ENCODE peak calls at places on chromosome 18, in seven cellular contexts. P is GM12878, B is SK-N-SH, F is Panc1, R is HCT116, T is H1, E is HepG2. C is an unnamed sample.

GRCh38 chr18:27712066-27712465 is 464.9 kb downstream of the CDH2 start:
- DNase-seq in P (no peak), B (no peak), F (no peak), R (no peak), T (no peak), E (no peak), C (no peak)

GRCh38 chr18:63378919-63379638 is 12.1 kb upstream of the KDSR start:
- DNase-seq in P (no peak), B (no peak), F (no peak), R (no peak), T (no peak), E (no peak), C (no peak)

GRCh38 chr18:24544141-24544498 is 83.7 kb downstream of the HRH4 start:
- DNase-seq in P (no peak), B (peak), F (no peak), R (peak), T (no peak), E (peak), C (peak)

GRCh38 chr18:56373601-56374000 is 264.8 kb downstream of the TXNL1 start:
- DNase-seq in P (no peak), B (no peak), F (no peak), R (no peak), T (no peak), E (no peak), C (no peak)

GRCh38 chr18:40006553-40007073 is 1948.4 kb upstream of the PIK3C3 start:
- DNase-seq in P (no peak), B (no peak), F (no peak), R (no peak), T (no peak), E (no peak), C (no peak)

GRCh38 chr18:12253517-12254136 is 534 bp upstream of the CIDEA start:
- DNase-seq in P (no peak), B (no peak), F (no peak), R (no peak), T (peak), E (no peak), C (no peak)

GRCh38 chr18:24075731-24076130 is 61.2 kb downstream of the TTC39C start:
- DNase-seq in P (no peak), B (no peak), F (no peak), R (peak), T (no peak), E (no peak), C (no peak)

GRCh38 chr18:34661464-34662087 is 48.5 kb upstream of the DTNA start:
- DNase-seq in P (no peak), B (peak), F (peak), R (peak), T (no peak), E (peak), C (peak)

GRCh38 chr18:46320297-46320696 is 216.1 kb downstream of the HAUS1 start:
- DNase-seq in P (no peak), B (no peak), F (no peak), R (no peak), T (no peak), E (no peak), C (peak)

GRCh38 chr18:60935046-60935445 is 398.2 kb upstream of the CDH20 start:
- DNase-seq in P (no peak), B (no peak), F (no peak), R (no peak), T (no peak), E (no peak), C (no peak)

GRCh38 chr18:31162825-31163435 is at the start of gene DSC1:
- DNase-seq in P (no peak), B (no peak), F (no peak), R (no peak), T (no peak), E (no peak), C (no peak)

GRCh38 chr18:13026583-13027270 is 35.6 kb downstream of the CEP192 start:
- DNase-seq in P (no peak), B (no peak), F (no peak), R (no peak), T (no peak), E (no peak), C (no peak)

GRCh38 chr18:73431620-73432019 is 563.8 kb upstream of the NETO1 start:
- DNase-seq in P (no peak), B (no peak), F (no peak), R (no peak), T (no peak), E (no peak), C (no peak)

GRCh38 chr18:29321561-29321960 is 1144.6 kb upstream of the CDH2 start:
- DNase-seq in P (no peak), B (no peak), F (no peak), R (no peak), T (no peak), E (no peak), C (no peak)

GRCh38 chr18:56593906-56594305 is 44.5 kb downstream of the TXNL1 start:
- DNase-seq in P (no peak), B (no peak), F (no peak), R (no peak), T (no peak), E (no peak), C (no peak)

GRCh38 chr18:24553886-24554285 is 93.4 kb downstream of the HRH4 start:
- DNase-seq in P (no peak), B (peak), F (no peak), R (no peak), T (no peak), E (no peak), C (no peak)

GRCh38 chr18:3966985-3967856 is 487.9 kb downstream of the DLGAP1 start:
- DNase-seq in P (no peak), B (no peak), F (no peak), R (no peak), T (no peak), E (no peak), C (no peak)

GRCh38 chr18:46322411-46322891 is 218.3 kb downstream of the HAUS1 start:
- DNase-seq in P (no peak), B (no peak), F (no peak), R (no peak), T (no peak), E (no peak), C (no peak)

GRCh38 chr18:24656044-24656443 is 195.6 kb downstream of the HRH4 start:
- DNase-seq in P (no peak), B (no peak), F (no peak), R (no peak), T (no peak), E (no peak), C (no peak)

GRCh38 chr18:22466608-22467390 is 49.1 kb upstream of the CTAGE1 start:
- DNase-seq in P (no peak), B (no peak), F (peak), R (peak), T (no peak), E (peak), C (no peak)

GRCh38 chr18:32372381-32373061 is 98.2 kb downstream of the GAREM1 start:
- DNase-seq in P (no peak), B (no peak), F (no peak), R (peak), T (no peak), E (peak), C (no peak)

GRCh38 chr18:63590966-63591695 is 4.0 kb downstream of the SERPINB13 start:
- DNase-seq in P (no peak), B (no peak), F (no peak), R (no peak), T (no peak), E (no peak), C (no peak)

DNA sequence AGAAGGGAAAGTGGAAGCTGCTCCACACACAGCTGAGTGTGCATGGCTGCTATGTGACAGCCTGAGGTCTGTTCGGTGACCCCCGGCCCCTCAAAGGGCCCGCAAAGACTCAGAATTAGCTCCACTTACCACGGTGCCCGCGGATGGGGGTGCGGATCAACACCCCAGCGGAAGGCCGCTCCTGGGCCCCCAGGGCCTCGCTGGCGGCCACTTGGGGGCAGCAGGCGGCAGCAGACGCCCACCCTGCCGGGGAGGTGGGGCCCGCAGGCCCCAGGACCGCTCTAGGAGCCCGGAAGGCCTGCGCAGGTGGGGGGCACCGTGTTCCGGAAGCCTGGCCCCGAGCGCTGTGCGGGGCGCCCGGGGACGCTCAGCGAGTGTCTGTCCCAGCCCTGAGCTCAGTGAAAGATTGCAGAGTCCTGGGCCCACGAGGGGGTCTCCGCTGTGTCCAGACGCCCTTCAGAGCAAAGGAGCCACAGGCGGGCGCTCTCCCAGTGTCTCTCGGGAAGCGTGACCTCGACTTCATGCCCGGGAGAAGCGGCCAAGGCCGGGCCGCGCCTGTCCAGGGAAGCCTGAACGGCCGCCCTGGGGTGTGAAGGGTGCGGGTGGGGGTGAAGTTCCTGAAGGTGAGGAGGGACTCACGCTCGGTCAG is 118.6 kb downstream of the VAPA start:
- DNase-seq in P (no peak), B (peak), F (no peak), R (no peak), T (peak), E (no peak), C (no peak)
- H3K4me3 ChIP-seq in P (no peak), B (no peak), F (no peak), R (no peak), T (peak), E (no peak), C (no peak)

DNA sequence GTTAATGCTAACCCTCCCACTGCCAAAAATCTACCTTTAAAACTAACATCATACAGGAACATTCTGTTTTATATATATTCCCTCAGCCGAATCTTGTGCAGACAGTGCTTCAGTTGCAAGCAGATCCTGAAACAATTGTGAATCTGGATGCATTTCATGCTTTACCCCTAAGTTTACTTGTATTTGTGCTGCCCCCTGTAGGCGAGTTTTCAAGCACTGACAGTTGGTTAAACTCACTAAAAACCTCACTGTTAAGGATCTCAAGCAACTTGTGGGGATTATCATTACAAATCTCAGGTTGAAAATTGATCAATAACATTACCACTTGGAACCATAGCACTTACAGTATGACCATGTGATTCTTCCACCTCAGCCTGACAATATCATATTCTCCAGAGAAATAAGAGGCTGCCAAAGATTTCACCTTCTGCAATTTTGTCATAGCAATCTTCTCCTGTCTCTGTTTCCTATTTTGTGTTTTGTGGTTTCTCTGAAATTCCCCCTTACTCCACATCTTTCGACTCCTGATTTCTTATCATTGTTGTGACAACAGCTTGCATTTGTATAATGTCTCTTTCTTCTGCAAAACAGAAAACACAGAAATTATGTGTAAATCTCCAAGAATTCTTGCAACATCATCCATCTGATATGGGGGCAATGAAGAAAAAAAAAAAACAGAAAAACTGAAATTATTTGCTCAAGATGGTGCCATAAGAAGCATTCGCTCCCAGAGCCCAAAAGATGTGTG is 354.6 kb upstream of the SETBP1 start:
- DNase-seq in P (no peak), B (peak), F (no peak), R (no peak), T (peak), E (no peak), C (peak)
- TF ChIP-seq SIN3A in P (no peak), B (no peak), F (no peak), R (no peak), T (no peak), E (no peak), C (no peak)

DNA sequence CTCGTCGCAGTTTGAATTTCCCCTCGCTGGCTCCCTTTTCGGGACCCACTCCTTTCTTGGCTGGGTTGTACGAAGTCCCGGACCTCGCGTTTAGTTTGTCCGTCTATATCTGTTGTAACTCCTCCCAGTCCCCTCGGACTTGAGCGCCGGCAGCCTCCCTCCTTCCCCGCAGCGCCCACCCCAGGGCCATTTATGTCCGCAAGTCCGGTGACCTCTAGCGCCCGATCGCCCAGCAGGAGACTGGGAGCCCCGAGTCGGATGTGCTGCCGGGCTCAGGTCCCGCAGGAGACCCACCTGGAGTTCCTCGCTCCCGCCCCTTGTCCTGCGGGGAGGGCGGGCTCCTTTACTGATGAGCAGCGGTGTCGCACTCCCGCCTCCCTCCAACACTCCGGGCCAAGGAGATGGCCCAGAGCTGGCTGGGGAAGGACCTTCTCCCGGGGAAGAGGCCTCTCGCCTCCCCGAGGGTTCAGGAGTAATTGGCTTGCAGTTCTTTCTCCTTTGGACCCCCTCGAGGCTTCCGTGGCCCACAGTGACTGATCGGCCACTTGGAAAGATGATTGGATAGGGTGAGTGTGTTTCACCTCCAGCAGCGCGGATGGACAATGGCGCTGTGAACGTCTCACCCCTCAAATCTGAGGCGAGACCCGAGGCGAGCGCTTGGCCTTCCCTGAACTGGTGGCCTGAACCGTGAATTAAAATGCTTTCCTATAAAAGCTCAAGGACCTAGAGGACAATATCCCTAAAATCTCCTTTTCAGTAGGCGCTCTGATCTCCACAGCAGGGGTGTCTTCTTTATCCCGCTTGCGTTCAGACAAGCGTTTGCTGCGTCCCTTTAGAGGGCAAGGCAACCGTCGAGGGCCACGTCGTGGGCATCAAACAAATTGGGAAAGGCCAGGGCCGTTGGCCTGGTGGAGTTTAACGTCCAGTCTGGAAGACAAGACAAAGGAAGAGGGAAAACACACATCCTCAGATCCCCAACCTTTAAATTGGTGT is 978 bp upstream of the RAX start:
- DNase-seq in P (no peak), B (no peak), F (no peak), R (no peak), T (peak), E (no peak), C (no peak)
- H3K4me3 ChIP-seq in P (no peak), B (peak), F (no peak), R (no peak), T (peak), E (no peak), C (no peak)

DNA sequence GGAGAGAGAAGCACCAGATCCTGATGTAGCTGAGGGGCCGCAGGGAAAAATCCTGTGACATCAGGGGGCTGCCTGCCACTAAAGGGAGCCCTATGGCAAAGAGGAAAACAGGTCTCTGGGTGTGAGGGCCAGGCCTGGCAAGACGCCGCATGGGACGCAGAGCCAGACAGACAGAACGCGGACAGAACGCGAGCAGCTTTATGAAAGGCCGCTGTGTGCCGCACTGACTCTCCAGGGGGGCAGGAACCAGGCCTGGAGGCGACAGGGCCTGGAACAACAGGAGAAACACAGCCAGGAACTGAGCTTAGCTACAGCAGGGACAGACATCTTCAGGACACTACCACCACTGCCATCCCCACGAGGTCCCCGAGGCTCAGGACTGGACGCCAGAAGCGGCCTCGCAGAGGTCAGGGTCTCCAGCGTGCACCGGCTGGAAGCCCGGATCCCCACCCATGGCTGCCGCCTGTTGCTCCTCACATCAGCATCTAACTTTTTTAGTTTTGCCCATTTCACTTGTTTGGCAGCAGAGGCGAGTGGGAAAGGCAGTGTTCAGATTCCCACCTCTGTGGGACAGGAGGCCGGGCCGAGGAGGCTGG is 131.6 kb downstream of the VAPA start:
- DNase-seq in P (no peak), B (no peak), F (no peak), R (no peak), T (no peak), E (no peak), C (no peak)
- TF ChIP-seq SIN3A in P (no peak), B (no peak), F (no peak), R (no peak), T (no peak), E (no peak), C (no peak)